ENCODE peak calls at places on chromosomes 3 and 15, in eight cellular contexts. F is kidney; G is Peyer's patch; J is ovary; W is mesenchymal stem cell; E is CD8-positive, alpha-beta memory T cell; L is left ventricle myocardium inferior; S is PC-9. H is an unnamed sample.

GRCh38 chr3:62368705-62369475 is 4.5 kb downstream of the FEZF2 start:
- DNase-seq in E (no peak), F (no peak), S (no peak), L (no peak), W (no peak), J (no peak), G (no peak), H (no peak)

GRCh38 chr3:81003817-81004216 is 757.6 kb downstream of the GBE1 start:
- DNase-seq in S (no peak), L (no peak), W (no peak), F (no peak), J (no peak), E (no peak), G (no peak), H (no peak)

GRCh38 chr3:180433172-180433571 is 168.8 kb upstream of the TTC14 start:
- DNase-seq in F (no peak), W (no peak), E (no peak), L (no peak), G (no peak), J (no peak), S (peak; percentile 46), H (no peak)

GRCh38 chr15:67296188-67296587 is 41.6 kb downstream of the IQCH start:
- DNase-seq in J (no peak), W (no peak), E (no peak), G (no peak), F (no peak), L (no peak), S (no peak), H (no peak)

GRCh38 chr3:105867690-105868449 is 942 bp downstream of the CBLB start:
- DNase-seq in G (peak; percentile 14), W (no peak), S (no peak), F (no peak), J (no peak), E (no peak), L (no peak), H (peak; percentile 11)

GRCh38 chr15:69304176-69304533 is 5.4 kb downstream of the PAQR5 start:
- DNase-seq in L (no peak), E (no peak), F (peak; percentile 43), J (no peak), W (peak; percentile 97), G (no peak), S (peak; percentile 62), H (no peak)

GRCh38 chr3:190586631-190587000 is 72.7 kb downstream of the IL1RAP start:
- DNase-seq in G (no peak), W (peak; percentile 78), J (no peak), E (peak; percentile 0), F (no peak), S (peak; percentile 62), L (no peak), H (no peak)

GRCh38 chr3:105722943-105723556 is 145.8 kb downstream of the CBLB start:
- DNase-seq in F (no peak), L (no peak), W (no peak), G (no peak), S (no peak), J (no peak), E (no peak), H (no peak)

GRCh38 chr15:69996842-69997478 is 100.8 kb downstream of the TLE3 start:
- DNase-seq in S (peak; percentile 35), L (no peak), W (no peak), J (no peak), E (no peak), G (no peak), F (peak; percentile 58), H (no peak)

GRCh38 chr3:101803939-101804338 is 24.9 kb downstream of the NXPE3 start:
- DNase-seq in W (no peak), L (no peak), J (no peak), E (no peak), S (no peak), F (no peak), G (no peak), H (no peak)

GRCh38 chr3:186316666-186317260 is 45.3 kb downstream of the DGKG start:
- DNase-seq in J (no peak), L (no peak), E (no peak), S (no peak), W (peak; percentile 45), F (no peak), G (no peak), H (no peak)
- H3K9me3 ChIP-seq in J (no peaks in the 10 kb centered on the region), L (no peaks in the 10 kb centered on the region), E (no peaks in the 10 kb centered on the region), S (no peaks in the 10 kb centered on the region), W (no peaks in the 10 kb centered on the region), F (no peaks in the 10 kb centered on the region), G (no peaks in the 10 kb centered on the region), H (no peaks in the 10 kb centered on the region)

GRCh38 chr3:54836876-54837275 is 91.0 kb downstream of the LRTM1 start:
- DNase-seq in G (no peak), E (no peak), S (no peak), W (peak; percentile 53), F (no peak), J (no peak), L (no peak), H (no peak)
- H3K4me1 ChIP-seq in G (no peaks in the 10 kb centered on the region), E (no peaks in the 10 kb centered on the region), S (no peaks in the 10 kb centered on the region), W (peaks cover 3% of the 10 kb centered on the region), F (no peaks in the 10 kb centered on the region), J (no peaks in the 10 kb centered on the region), L (no peaks in the 10 kb centered on the region), H (no peaks in the 10 kb centered on the region)

GRCh38 chr15:20346082-20346805 is 195.4 kb downstream of the GOLGA6L6 start:
- DNase-seq in J (no peak), L (no peak), F (peak; percentile 72), S (peak; percentile 22), W (no peak), E (no peak), G (peak; percentile 15), H (no peak)
- H3K9me3 ChIP-seq in J (peaks cover 3% of the 10 kb centered on the region), L (peaks cover 35% of the 10 kb centered on the region), F (no peaks in the 10 kb centered on the region), S (no peaks in the 10 kb centered on the region), W (peaks cover 11% of the 10 kb centered on the region), E (no peaks in the 10 kb centered on the region), G (no peaks in the 10 kb centered on the region), H (peaks cover 70% of the 10 kb centered on the region)

GRCh38 chr3:136194409-136195257 is 1.5 kb downstream of the MSL2 start:
- DNase-seq in S (no peak), W (peak; percentile 51), F (no peak), L (peak; percentile 36), J (peak; percentile 11), G (peak; percentile 63), E (peak; percentile 59), H (peak; percentile 84)
- H3K4me1 ChIP-seq in S (peaks cover 44% of the 10 kb centered on the region), W (peaks cover 9% of the 10 kb centered on the region), F (peaks cover 5% of the 10 kb centered on the region), L (peaks cover 71% of the 10 kb centered on the region), J (peaks cover 14% of the 10 kb centered on the region), G (peaks cover 12% of the 10 kb centered on the region), E (peaks cover 43% of the 10 kb centered on the region), H (peaks cover 23% of the 10 kb centered on the region)

GRCh38 chr3:66606126-66606525 is 105.3 kb upstream of the LRIG1 start:
- DNase-seq in S (no peak), W (no peak), J (no peak), F (no peak), L (no peak), E (no peak), G (no peak), H (no peak)
- H3K9me3 ChIP-seq in S (no peaks in the 10 kb centered on the region), W (no peaks in the 10 kb centered on the region), J (no peaks in the 10 kb centered on the region), F (no peaks in the 10 kb centered on the region), L (peaks cover 8% of the 10 kb centered on the region), E (no peaks in the 10 kb centered on the region), G (no peaks in the 10 kb centered on the region), H (no peaks in the 10 kb centered on the region)